ENCODE peak calls at places on chromosome 2, in four cellular contexts. D is AG09319; C is B cell; X is activated CD4-positive, alpha-beta T cell treated with anti-CD3 and anti-CD28 coated beads, Interleukin-2, amount 10 ng/mL, durations not matched to agents 7 days and 5 days. B is an unnamed sample.

GRCh38 chr2:167134381-167135072 is 246.2 kb downstream of the XIRP2 start:
- DNase-seq in D (peak), C (no peak), X (no peak), B (no peak)

GRCh38 chr2:105478670-105479069 is 79.8 kb upstream of the FHL2 start:
- DNase-seq in D (no peak), C (no peak), X (no peak), B (no peak)

GRCh38 chr2:85057236-85057635 is 76.0 kb upstream of the TCF7L1 start:
- DNase-seq in D (no peak), C (no peak), X (peak), B (no peak)

GRCh38 chr2:153819501-153819900 is 52.2 kb upstream of the GALNT13 start:
- DNase-seq in D (no peak), C (no peak), X (no peak), B (no peak)

GRCh38 chr2:70340921-70341765 is 39.3 kb upstream of the FAM136A start:
- DNase-seq in D (no peak), C (peak), X (peak), B (peak)

GRCh38 chr2:237702439-237703397 is 75.3 kb downstream of the LRRFIP1 start:
- DNase-seq in D (no peak), C (no peak), X (peak), B (peak)

GRCh38 chr2:48356701-48357322 is 173.1 kb upstream of the STON1 start:
- DNase-seq in D (no peak), C (peak), X (peak), B (peak)

GRCh38 chr2:30786923-30787685 is 20.1 kb downstream of the CAPN13 start:
- DNase-seq in D (no peak), C (no peak), X (no peak), B (no peak)

GRCh38 chr2:188324067-188324466 is 32.4 kb downstream of the GULP1 start:
- DNase-seq in D (no peak), C (no peak), X (no peak), B (no peak)

GRCh38 chr2:29223851-29224692 is 108.9 kb downstream of the CLIP4 start:
- DNase-seq in D (no peak), C (no peak), X (no peak), B (no peak)

GRCh38 chr2:180205616-180206271 is 198.6 kb upstream of the CWC22 start:
- DNase-seq in D (no peak), C (no peak), X (no peak), B (peak)

GRCh38 chr2:104849618-104850097 is 4.3 kb upstream of the POU3F3 start:
- DNase-seq in D (peak), C (no peak), X (peak), B (peak)

GRCh38 chr2:178517496-178517895 is 37.2 kb downstream of the PLEKHA3 start:
- DNase-seq in D (no peak), C (no peak), X (no peak), B (no peak)

GRCh38 chr2:214019229-214019972 is 391.5 kb upstream of the VWC2L start:
- DNase-seq in D (peak), C (no peak), X (no peak), B (no peak)

GRCh38 chr2:238695538-238695937 is 152.3 kb upstream of the TWIST2 start:
- DNase-seq in D (no peak), C (no peak), X (no peak), B (no peak)

GRCh38 chr2:194166818-194167217 is 1490.2 kb upstream of the SLC39A10 start:
- DNase-seq in D (no peak), C (no peak), X (peak), B (peak)

GRCh38 chr2:203453858-203454451 is 81.1 kb downstream of the RAPH1 start:
- DNase-seq in D (peak), C (no peak), X (peak), B (peak)

GRCh38 chr2:31886700-31887099 is 124.1 kb downstream of the MEMO1 start:
- DNase-seq in D (no peak), C (no peak), X (no peak), B (no peak)

GRCh38 chr2:228700638-228701037 is 519.2 kb upstream of the SPHKAP start:
- DNase-seq in D (no peak), C (no peak), X (no peak), B (peak)

GRCh38 chr2:113697516-113697915 is 58.9 kb downstream of the SLC35F5 start:
- DNase-seq in D (no peak), C (no peak), X (no peak), B (no peak)

GRCh38 chr2:179655627-179656026 is 205.8 kb downstream of the ZNF385B start:
- DNase-seq in D (no peak), C (no peak), X (no peak), B (no peak)

GRCh38 chr2:240579771-240580614 is 6.5 kb upstream of the CAPN10 start:
- DNase-seq in D (peak), C (no peak), X (peak), B (peak)

GRCh38 chr2:19865151-19865550 is 36.6 kb downstream of the TTC32 start:
- DNase-seq in D (no peak), C (no peak), X (no peak), B (no peak)

GRCh38 chr2:101474752-101475384 is at the start of gene RFX8:
- DNase-seq in D (peak), C (no peak), X (peak), B (no peak)

GRCh38 chr2:186641807-186642321 is 52.0 kb upstream of the FAM171B start:
- DNase-seq in D (peak), C (no peak), X (peak), B (peak)

GRCh38 chr2:233051241-233052149 is 8.6 kb upstream of the INPP5D start:
- DNase-seq in D (no peak), C (no peak), X (no peak), B (no peak)

GRCh38 chr2:62443886-62444285 is 62.1 kb downstream of the TMEM17 start:
- DNase-seq in D (no peak), C (no peak), X (no peak), B (no peak)